ENCODE peak calls at places on chromosomes 7 and 10, in nine cellular contexts. K, V, S, C, H, J, B, Y and A are unnamed samples.

GRCh38 chr7:42854521-42855118 is 57.2 kb downstream of the C7orf25 start:
- DNase-seq in K (peak; percentile 30), V (no peak), S (no peak), C (no peak), H (no peak), J (no peak), B (no peak), Y (no peak), A (no peak)

GRCh38 chr7:47538846-47539311 is 43.0 kb downstream of the TNS3 start:
- DNase-seq in K (no peak), V (no peak), S (no peak), C (no peak), H (peak; percentile 33), J (no peak), B (no peak), Y (peak; percentile 28), A (no peak)

GRCh38 chr7:16791071-16791470 is 13.7 kb downstream of the AGR2 start:
- DNase-seq in K (no peak), V (peak; percentile 10), S (no peak), C (no peak), H (no peak), J (no peak), B (no peak), Y (no peak), A (no peak)

GRCh38 chr7:127361736-127362135 is 30.8 kb downstream of the ZNF800 start:
- DNase-seq in K (no peak), V (no peak), S (no peak), C (no peak), H (no peak), J (no peak), B (no peak), Y (no peak), A (no peak)

GRCh38 chr10:62559481-62560206 is 185.5 kb downstream of the ZNF365 start:
- DNase-seq in K (no peak), V (no peak), S (no peak), C (no peak), H (no peak), J (no peak), B (no peak), Y (no peak), A (no peak)

GRCh38 chr10:73110345-73110849 is at the start of gene NUDT13:
- DNase-seq in K (peak; percentile 21), V (peak; percentile 68), S (peak; percentile 83), C (peak; percentile 55), H (peak; percentile 83), J (peak; percentile 65), B (no peak), Y (no peak), A (peak; percentile 88)

GRCh38 chr7:23216021-23216420 is 30.6 kb upstream of the GPNMB start:
- DNase-seq in K (no peak), V (no peak), S (no peak), C (no peak), H (no peak), J (no peak), B (no peak), Y (no peak), A (no peak)

GRCh38 chr7:7566651-7567611 is at the start of gene MIOS:
- DNase-seq in K (peak; percentile 31), V (peak; percentile 73), S (peak; percentile 93), C (peak; percentile 80), H (peak; percentile 93), J (peak; percentile 88), B (peak; percentile 26), Y (peak; percentile 97), A (peak; percentile 80)

GRCh38 chr10:113058175-113058961 is 108.3 kb downstream of the TCF7L2 start:
- DNase-seq in K (no peak), V (peak; percentile 85), S (peak; percentile 61), C (no peak), H (no peak), J (no peak), B (no peak), Y (no peak), A (peak; percentile 20)

GRCh38 chr7:28419717-28420116 is 7.4 kb downstream of the CREB5 start:
- DNase-seq in K (no peak), V (peak; percentile 86), S (no peak), C (no peak), H (peak; percentile 42), J (no peak), B (no peak), Y (no peak), A (no peak)

GRCh38 chr7:25255603-25256320 is 27.5 kb upstream of the NPVF start:
- DNase-seq in K (no peak), V (no peak), S (peak; percentile 22), C (no peak), H (no peak), J (peak; percentile 64), B (no peak), Y (no peak), A (peak; percentile 95)